ENCODE peak calls at places on chromosomes 3 and 15, in nine cellular contexts. U, V, Q, K, W, A, J, I and H are unnamed samples.

GRCh38 chr3:152524198-152525140 is 255.7 kb downstream of the MBNL1 start:
- DNase-seq in J (peak; percentile 59), W (peak; percentile 69), A (peak; percentile 30), I (peak; percentile 80), K (peak; percentile 77), Q (peak; percentile 72), U (no peak), V (no peak), H (no peak)

GRCh38 chr15:86362556-86362955 is 282.9 kb downstream of the AGBL1 start:
- DNase-seq in A (no peak), J (no peak), V (no peak), Q (no peak), W (no peak), U (no peak), K (no peak), I (no peak), H (no peak)

GRCh38 chr3:195005251-195005620 is 265.7 kb downstream of the XXYLT1 start:
- DNase-seq in U (no peak), Q (no peak), A (no peak), K (no peak), I (no peak), W (no peak), J (no peak), V (no peak), H (no peak)

GRCh38 chr3:71097557-71097956 is 486.0 kb downstream of the FOXP1 start:
- DNase-seq in Q (peak; percentile 71), I (no peak), V (no peak), K (no peak), U (no peak), W (no peak), J (no peak), A (no peak), H (no peak)

GRCh38 chr3:69660631-69661030 is 78.6 kb upstream of the MITF start:
- DNase-seq in I (no peak), U (no peak), K (no peak), W (no peak), J (no peak), Q (no peak), A (no peak), V (no peak), H (no peak)

GRCh38 chr3:30349507-30349906 is 256.9 kb upstream of the TGFBR2 start:
- DNase-seq in I (no peak), A (no peak), K (no peak), U (no peak), J (peak; percentile 15), W (no peak), Q (no peak), V (no peak), H (no peak)

GRCh38 chr3:120793601-120794000 is 51.1 kb downstream of the GTF2E1 start:
- DNase-seq in A (no peak), Q (no peak), I (no peak), W (no peak), V (no peak), K (no peak), J (no peak), U (no peak), H (no peak)

GRCh38 chr3:130941793-130942192 is 47.9 kb downstream of the ATP2C1 start:
- DNase-seq in I (no peak), K (peak; percentile 40), Q (no peak), A (no peak), V (no peak), W (no peak), J (no peak), U (no peak), H (no peak)

GRCh38 chr3:19147905-19148767 is at the start of gene KCNH8:
- DNase-seq in W (no peak), A (peak; percentile 38), J (peak; percentile 3), V (peak; percentile 29), K (no peak), Q (peak; percentile 56), I (no peak), U (no peak), H (peak; percentile 73)

GRCh38 chr3:195891431-195892104 is 16.8 kb downstream of the TNK2 start:
- DNase-seq in A (no peak), J (no peak), W (no peak), K (no peak), V (no peak), I (no peak), U (no peak), Q (no peak), H (no peak)

GRCh38 chr3:117788086-117788485 is 1078.5 kb downstream of the TUSC7 start:
- DNase-seq in W (peak; percentile 56), I (peak; percentile 90), K (peak; percentile 52), A (no peak), U (no peak), V (no peak), Q (no peak), J (no peak), H (no peak)

GRCh38 chr3:139572847-139573672 is 33.5 kb upstream of the RBP1 start:
- DNase-seq in V (no peak), K (no peak), J (no peak), U (peak; percentile 34), A (no peak), W (no peak), I (peak; percentile 77), Q (no peak), H (no peak)

GRCh38 chr3:186258968-186259367 is 103.1 kb downstream of the DGKG start:
- DNase-seq in I (no peak), U (no peak), Q (peak; percentile 55), V (no peak), W (no peak), A (no peak), J (no peak), K (no peak), H (no peak)

GRCh38 chr3:158103956-158104338 is 2.3 kb downstream of the SHOX2 start:
- DNase-seq in K (no peak), A (no peak), I (no peak), J (no peak), W (no peak), V (no peak), U (no peak), Q (no peak), H (peak; percentile 25)

GRCh38 chr15:48937886-48938285 is 25.8 kb downstream of the SHC4 start:
- DNase-seq in W (no peak), J (no peak), I (no peak), Q (no peak), A (no peak), U (no peak), V (no peak), K (no peak), H (no peak)

GRCh38 chr3:194938845-194939531 is 253.3 kb downstream of the FAM43A start:
- DNase-seq in I (no peak), U (no peak), J (no peak), Q (no peak), V (no peak), W (no peak), K (peak; percentile 76), A (no peak), H (no peak)

DNA sequence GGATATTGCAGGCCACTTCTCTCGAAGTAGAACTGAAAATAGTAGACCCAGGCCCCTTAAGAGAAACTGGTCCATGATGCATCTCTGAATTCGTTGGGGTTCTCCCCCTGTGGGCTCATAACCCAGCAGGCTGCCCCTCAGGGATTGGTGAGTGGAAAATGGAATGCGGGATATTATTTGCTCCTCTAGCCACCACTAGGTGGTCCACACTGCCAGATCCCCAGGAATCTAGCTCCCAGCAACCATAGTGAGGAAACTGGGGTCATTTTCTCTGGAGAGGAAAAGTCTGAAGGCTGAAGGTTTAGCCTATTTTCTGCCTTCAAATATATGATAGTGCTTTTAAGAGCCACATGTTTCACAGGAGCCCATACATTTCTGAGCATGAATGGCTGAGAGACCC is 6.7 kb downstream of the CX3CR1 start:
- DNase-seq in Q (no peak), V (no peak), K (no peak), J (no peak), U (no peak), A (no peak), W (no peak), I (no peak), H (no peak)
- TF ChIP-seq CTCF in Q (peak; percentile 28), V (no peak), K (peak; percentile 13), J (no peak), U (no peak), A (no peak), W (peak; percentile 58), I (peak; percentile 34), H (no peak)

GRCh38 chr15:25783607-25784131 is 79.5 kb downstream of the ATP10A start:
- DNase-seq in V (no peak), U (no peak), I (no peak), Q (peak; percentile 15), K (peak; percentile 58), J (no peak), W (no peak), A (no peak), H (peak; percentile 55)
- TF ChIP-seq CTCF in V (no peak), U (no peak), I (peak; percentile 10), Q (peak; percentile 38), K (peak; percentile 31), J (no peak), W (peak; percentile 65), A (no peak), H (peak; percentile 47)

GRCh38 chr15:67386947-67387346 is 132.4 kb downstream of the IQCH start:
- DNase-seq in U (no peak), J (no peak), Q (no peak), V (no peak), K (no peak), I (no peak), W (no peak), A (no peak), H (no peak)

GRCh38 chr15:67382723-67383122 is 128.1 kb downstream of the IQCH start:
- DNase-seq in U (no peak), I (no peak), W (no peak), J (no peak), Q (no peak), K (no peak), A (no peak), V (no peak), H (no peak)

GRCh38 chr15:67384761-67385160 is 130.2 kb downstream of the IQCH start:
- DNase-seq in U (no peak), I (no peak), A (no peak), K (no peak), V (no peak), W (no peak), J (no peak), Q (no peak), H (no peak)

GRCh38 chr15:67383903-67384302 is 129.3 kb downstream of the IQCH start:
- DNase-seq in K (peak; percentile 17), A (no peak), Q (no peak), I (peak; percentile 49), V (no peak), W (no peak), J (no peak), U (no peak), H (no peak)

DNA sequence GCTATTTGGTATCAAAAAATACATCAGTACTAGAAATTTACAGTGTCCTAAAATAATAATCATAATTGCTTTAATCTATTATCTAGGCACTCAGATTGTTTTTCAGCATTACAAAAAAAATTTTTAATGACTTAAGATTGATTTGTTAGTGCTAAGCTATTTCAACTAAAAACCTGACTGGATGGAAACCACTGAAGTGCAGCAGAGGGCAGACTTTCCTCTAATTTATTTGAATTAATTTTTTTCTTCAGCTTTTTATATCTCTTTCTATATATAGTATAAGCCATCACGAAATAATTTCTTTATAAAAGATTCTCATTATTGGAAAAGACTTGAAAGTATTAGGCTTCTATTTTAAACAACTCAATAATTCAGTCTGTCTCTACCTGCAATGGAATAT is 131.4 kb downstream of the IQCH start:
- DNase-seq in U (no peak), K (peak; percentile 5), Q (no peak), I (peak; percentile 27), A (no peak), J (no peak), W (no peak), V (no peak), H (no peak)
- TF ChIP-seq CTCF in U (no peak), K (peak; percentile 9), Q (peak; percentile 20), I (peak; percentile 48), A (no peak), J (no peak), W (peak; percentile 33), V (no peak), H (no peak)

GRCh38 chr15:98142584-98142983 is 182.1 kb downstream of the ARRDC4 start:
- DNase-seq in W (no peak), I (no peak), V (no peak), U (no peak), K (no peak), J (no peak), Q (no peak), A (no peak), H (no peak)
- TF ChIP-seq CTCF in W (peak; percentile 17), I (no peak), V (no peak), U (no peak), K (no peak), J (no peak), Q (no peak), A (no peak), H (no peak)